ENCODE peak calls at places on chromosomes 1 and 21, in four cellular contexts. O is chondrocyte; B is activated CD8-positive, alpha-beta T cell treated with anti-CD3 and anti-CD28 coated beads for 36 hours; N is activated CD4-positive, alpha-beta T cell treated with anti-CD3 and anti-CD28 coated beads for 24 hours. Q is an unnamed sample.

GRCh38 chr21:17903029-17903806 is 84.1 kb upstream of the C21orf91 start:
- DNase-seq in B (no peak), O (no peak), N (no peak), Q (no peak)

GRCh38 chr1:244104309-244105060 is 53.4 kb downstream of the ZBTB18 start:
- DNase-seq in N (no peak), B (no peak), O (no peak), Q (no peak)

GRCh38 chr1:230849451-230850194 is 18.7 kb downstream of the C1orf198 start:
- DNase-seq in O (no peak), N (no peak), B (no peak), Q (no peak)

GRCh38 chr1:235199441-235199840 is 38.4 kb upstream of the RBM34 start:
- DNase-seq in O (no peak), B (no peak), N (no peak), Q (peak)

GRCh38 chr21:39675595-39675994 is 62.9 kb downstream of the B3GALT5 start:
- DNase-seq in N (no peak), O (no peak), B (no peak), Q (peak)

GRCh38 chr1:43466403-43466802 is 12.7 kb upstream of the HYI start:
- DNase-seq in O (no peak), B (peak), N (no peak), Q (no peak)

GRCh38 chr1:208036177-208036808 is 125.4 kb upstream of the CD34 start:
- DNase-seq in N (no peak), B (no peak), O (no peak), Q (peak)

GRCh38 chr1:246306415-246307037 is 200.6 kb downstream of the SMYD3 start:
- DNase-seq in N (no peak), O (no peak), B (no peak), Q (no peak)

GRCh38 chr1:236880209-236880608 is 85.1 kb downstream of the MTR start:
- DNase-seq in O (no peak), N (no peak), B (no peak), Q (no peak)

GRCh38 chr21:38996355-38996754 is 186.9 kb downstream of the PSMG1 start:
- DNase-seq in O (no peak), B (no peak), N (no peak), Q (no peak)

GRCh38 chr1:5707566-5708178 is 284.6 kb downstream of the NPHP4 start:
- DNase-seq in O (no peak), B (no peak), N (no peak), Q (peak)

GRCh38 chr1:235397733-235398132 is 30.5 kb downstream of the TBCE start:
- DNase-seq in B (no peak), O (no peak), N (no peak), Q (no peak)

GRCh38 chr21:41610042-41610839 is 102.3 kb upstream of the TMPRSS2 start:
- DNase-seq in B (peak), N (peak), O (no peak), Q (peak)

GRCh38 chr1:226310123-226310540 is 1.2 kb upstream of the LIN9 start:
- DNase-seq in N (no peak), B (no peak), O (no peak), Q (no peak)

GRCh38 chr1:1293618-1294249 is 13.5 kb downstream of the SCNN1D start:
- DNase-seq in N (no peak), B (no peak), O (no peak), Q (peak)

GRCh38 chr1:153565529-153566374 is at the start of gene S100A2:
- DNase-seq in O (no peak), B (peak), N (peak), Q (no peak)

GRCh38 chr1:239854956-239855355 is 236.7 kb upstream of the FMN2 start:
- DNase-seq in N (no peak), O (no peak), B (no peak), Q (no peak)

GRCh38 chr1:7584157-7584556 is 186.9 kb upstream of the VAMP3 start:
- DNase-seq in B (no peak), N (no peak), O (peak), Q (no peak)

GRCh38 chr1:89454845-89455521 is 69.6 kb upstream of the LRRC8B start:
- DNase-seq in N (peak), B (peak), O (no peak), Q (no peak)

GRCh38 chr1:56200446-56200845 is 378.9 kb downstream of the PLPP3 start:
- DNase-seq in N (no peak), O (no peak), B (no peak), Q (no peak)

GRCh38 chr1:175633801-175634200 is 109.6 kb downstream of the TNR start:
- DNase-seq in N (no peak), B (no peak), O (no peak), Q (no peak)

GRCh38 chr1:6389971-6390370 is 3.6 kb downstream of the ACOT7 start:
- DNase-seq in B (no peak), N (no peak), O (no peak), Q (no peak)

GRCh38 chr1:26278303-26278702 is 1.6 kb upstream of the SH3BGRL3 start:
- DNase-seq in B (peak), O (peak), N (no peak), Q (no peak)

GRCh38 chr1:39952359-39953110 is 2.4 kb upstream of the MFSD2A start:
- DNase-seq in B (no peak), O (no peak), N (no peak), Q (no peak)

GRCh38 chr1:108016451-108016920 is 51.5 kb upstream of the VAV3 start:
- DNase-seq in O (no peak), B (peak), N (no peak), Q (no peak)

GRCh38 chr1:211643324-211644212 is 31.9 kb downstream of the NEK2 start:
- DNase-seq in N (no peak), O (peak), B (peak), Q (no peak)

GRCh38 chr1:116793357-116793935 is 39.2 kb downstream of the CD2 start:
- DNase-seq in O (no peak), N (no peak), B (no peak), Q (no peak)

GRCh38 chr1:175818929-175819328 is 75.5 kb upstream of the TNR start:
- DNase-seq in N (no peak), O (no peak), B (no peak), Q (no peak)

GRCh38 chr1:155671750-155672149 is 16.8 kb downstream of the YY1AP1 start:
- DNase-seq in O (no peak), B (no peak), N (no peak), Q (no peak)

GRCh38 chr1:91397605-91398004 is 7.0 kb downstream of the HFM1 start:
- DNase-seq in B (no peak), N (no peak), O (no peak), Q (no peak)

GRCh38 chr1:86515597-86515996 is 31.3 kb upstream of the CLCA4 start:
- DNase-seq in N (no peak), O (no peak), B (no peak), Q (peak)

GRCh38 chr1:239761509-239761908 is 330.2 kb upstream of the FMN2 start:
- DNase-seq in O (no peak), B (no peak), N (no peak), Q (no peak)

GRCh38 chr1:204191481-204191880 is 4.8 kb downstream of the KISS1 start:
- DNase-seq in B (no peak), N (no peak), O (no peak), Q (no peak)

GRCh38 chr1:203250936-203251335 is 21.5 kb upstream of the CHIT1 start:
- DNase-seq in N (no peak), B (no peak), O (no peak), Q (no peak)

GRCh38 chr1:97721221-97721620 is 199.6 kb downstream of the DPYD start:
- DNase-seq in N (no peak), O (no peak), B (no peak), Q (no peak)